ENCODE peak calls at places on chromosomes 1 and 21, in eight cellular contexts. J, L, F, C, A, W, H and I are unnamed samples.

GRCh38 chr1:41537257-41537656 is 52.8 kb upstream of the EDN2 start:
- DNase-seq in J (no peak), L (no peak), F (no peak), C (no peak), A (peak; percentile 28), W (no peak), H (peak; percentile 21), I (no peak)

GRCh38 chr21:17612023-17612564 is 607 bp downstream of the BTG3 start:
- DNase-seq in J (peak; percentile 18), L (peak; percentile 5), F (no peak), C (no peak), A (peak; percentile 76), W (peak; percentile 14), H (peak; percentile 50), I (no peak)

GRCh38 chr21:14243461-14243860 is 27.5 kb downstream of the RBM11 start:
- DNase-seq in J (no peak), L (no peak), F (no peak), C (no peak), A (no peak), W (no peak), H (no peak), I (no peak)

GRCh38 chr1:223152399-223152798 is 9.4 kb upstream of the TLR5 start:
- DNase-seq in J (no peak), L (no peak), F (no peak), C (no peak), A (no peak), W (no peak), H (no peak), I (no peak)

GRCh38 chr1:169892819-169893644 is 664 bp downstream of the SCYL3 start:
- DNase-seq in J (peak; percentile 43), L (no peak), F (no peak), C (no peak), A (no peak), W (no peak), H (peak; percentile 23), I (no peak)

GRCh38 chr1:101236546-101237228 is at the start of gene S1PR1:
- DNase-seq in J (peak; percentile 85), L (peak; percentile 41), F (peak; percentile 87), C (no peak), A (peak; percentile 83), W (peak; percentile 48), H (peak; percentile 63), I (peak; percentile 34)

GRCh38 chr1:117371436-117372151 is 4.3 kb downstream of the MAN1A2 start:
- DNase-seq in J (no peak), L (no peak), F (no peak), C (no peak), A (no peak), W (no peak), H (peak; percentile 72), I (no peak)

GRCh38 chr1:235945775-235946565 is 79.3 kb upstream of the LYST start:
- DNase-seq in J (no peak), L (no peak), F (peak; percentile 53), C (no peak), A (no peak), W (no peak), H (no peak), I (no peak)

GRCh38 chr1:246689409-246689997 is 34.7 kb upstream of the SCCPDH start:
- DNase-seq in J (peak; percentile 59), L (no peak), F (peak; percentile 63), C (peak; percentile 43), A (peak; percentile 88), W (peak; percentile 10), H (peak; percentile 65), I (peak; percentile 79)

GRCh38 chr1:154552036-154552435 is 6.4 kb downstream of the UBE2Q1 start:
- DNase-seq in J (no peak), L (no peak), F (no peak), C (no peak), A (no peak), W (no peak), H (no peak), I (no peak)

GRCh38 chr21:25103500-25104207 is 503.6 kb downstream of the MRPL39 start:
- DNase-seq in J (no peak), L (no peak), F (no peak), C (no peak), A (no peak), W (no peak), H (peak; percentile 83), I (no peak)

GRCh38 chr1:23423415-23424170 is 955 bp downstream of the TCEA3 start:
- DNase-seq in J (no peak), L (no peak), F (peak; percentile 64), C (no peak), A (peak; percentile 88), W (no peak), H (no peak), I (no peak)

GRCh38 chr1:27416387-27417111 is 24.1 kb downstream of the GPR3 start:
- DNase-seq in J (peak; percentile 72), L (no peak), F (no peak), C (no peak), A (no peak), W (no peak), H (peak; percentile 65), I (no peak)

GRCh38 chr1:6180215-6180577 is at the start of gene CHD5:
- DNase-seq in J (no peak), L (no peak), F (no peak), C (no peak), A (no peak), W (no peak), H (no peak), I (no peak)

GRCh38 chr21:35909456-35910178 is 150.7 kb downstream of the SETD4 start:
- DNase-seq in J (no peak), L (no peak), F (no peak), C (no peak), A (no peak), W (no peak), H (peak; percentile 17), I (no peak)

GRCh38 chr21:41663805-41664788 is 102.8 kb downstream of the RIPK4 start:
- DNase-seq in J (no peak), L (no peak), F (no peak), C (no peak), A (peak; percentile 80), W (no peak), H (peak; percentile 27), I (no peak)

GRCh38 chr21:43720539-43721224 is 1.8 kb downstream of the PDXK start:
- DNase-seq in J (no peak), L (no peak), F (no peak), C (no peak), A (no peak), W (no peak), H (no peak), I (no peak)